ENCODE peak calls at places on chromosome 21, in eight cellular contexts. D, G, H, S, P, U, O and Y are unnamed samples.

GRCh38 chr21:38170283-38170682 is 86.5 kb upstream of the KCNJ15 start:
- DNase-seq in P (no peak), O (no peak), D (peak; percentile 35), G (no peak), U (peak; percentile 9), H (no peak), S (no peak), Y (no peak)

GRCh38 chr21:25889996-25890395 is 155.2 kb downstream of the GABPA start:
- DNase-seq in H (no peak), S (no peak), P (no peak), G (no peak), U (no peak), O (no peak), D (no peak), Y (no peak)

GRCh38 chr21:42421018-42421793 is 17.5 kb downstream of the UBASH3A start:
- DNase-seq in G (no peak), H (peak; percentile 53), D (no peak), U (no peak), O (no peak), P (no peak), S (no peak), Y (no peak)

GRCh38 chr21:43845386-43845785 is 19.6 kb upstream of the AGPAT3 start:
- DNase-seq in H (no peak), D (no peak), G (no peak), U (no peak), S (no peak), O (no peak), P (no peak), Y (no peak)

GRCh38 chr21:42038826-42039425 is 28.8 kb upstream of the ZBTB21 start:
- DNase-seq in P (no peak), U (peak; percentile 10), O (no peak), G (no peak), S (no peak), D (no peak), H (no peak), Y (no peak)

GRCh38 chr21:25420831-25421230 is 186.4 kb downstream of the MRPL39 start:
- DNase-seq in G (no peak), D (no peak), O (no peak), H (no peak), S (no peak), P (no peak), U (no peak), Y (no peak)

GRCh38 chr21:37712204-37712934 is 203.9 kb downstream of the KCNJ6 start:
- DNase-seq in G (no peak), H (peak; percentile 66), S (peak; percentile 72), P (peak; percentile 25), U (peak; percentile 86), O (peak; percentile 65), D (peak; percentile 72), Y (peak; percentile 51)

GRCh38 chr21:29656504-29657227 is 283.1 kb downstream of the GRIK1 start:
- DNase-seq in S (peak; percentile 17), O (no peak), H (no peak), D (peak; percentile 63), G (no peak), P (no peak), U (no peak), Y (no peak)

GRCh38 chr21:46146856-46147255 is 8.5 kb downstream of the FTCD start:
- DNase-seq in S (no peak), H (no peak), D (no peak), O (no peak), P (no peak), G (no peak), U (no peak), Y (no peak)

GRCh38 chr21:42651515-42652401 is 1.7 kb upstream of the PDE9A start:
- DNase-seq in H (no peak), G (no peak), U (no peak), O (no peak), S (no peak), D (no peak), P (no peak), Y (no peak)

GRCh38 chr21:44377201-44377921 is 23.9 kb downstream of the TRPM2 start:
- DNase-seq in P (no peak), S (no peak), H (no peak), G (no peak), O (peak; percentile 15), U (peak; percentile 27), D (no peak), Y (no peak)

GRCh38 chr21:32368386-32368785 is 24.4 kb downstream of the URB1 start:
- DNase-seq in H (no peak), D (no peak), O (no peak), G (no peak), S (no peak), U (no peak), P (no peak), Y (no peak)

GRCh38 chr21:44800971-44801467 is 601 bp downstream of the UBE2G2 start:
- DNase-seq in D (peak; percentile 60), S (peak; percentile 56), O (no peak), H (no peak), U (peak; percentile 71), P (no peak), G (no peak), Y (no peak)

GRCh38 chr21:39033878-39034589 is 149.2 kb downstream of the PSMG1 start:
- DNase-seq in O (no peak), U (no peak), G (no peak), D (no peak), H (no peak), S (no peak), P (no peak), Y (no peak)

GRCh38 chr21:37767984-37768383 is 148.3 kb downstream of the KCNJ6 start:
- DNase-seq in D (no peak), O (no peak), H (no peak), S (peak; percentile 33), U (no peak), G (no peak), P (no peak), Y (no peak)